ENCODE peak calls at places on chromosomes 7 and 10, in eight cellular contexts. N is left ventricle myocardium inferior; Q is CD8-positive, alpha-beta T cell; H is suprapubic skin; G is ovary; R is mammary epithelial cell; D is gastrocnemius medialis; T is AG04450. K is an unnamed sample.

GRCh38 chr7:35723011-35723410 is 28.1 kb upstream of the HERPUD2 start:
- DNase-seq in N (no peak), G (no peak), T (no peak), D (no peak), Q (peak; percentile 22), R (peak; percentile 63), H (no peak), K (no peak)

GRCh38 chr10:133292919-133293809 is 15.5 kb downstream of the TUBGCP2 start:
- DNase-seq in R (peak; percentile 79), G (no peak), T (no peak), D (no peak), H (no peak), Q (no peak), N (no peak), K (no peak)

GRCh38 chr7:46909601-46910051 is 672.3 kb downstream of the TNS3 start:
- DNase-seq in R (peak; percentile 81), T (no peak), G (no peak), Q (no peak), N (no peak), D (no peak), H (no peak), K (no peak)

GRCh38 chr10:132335189-132336063 is 3.4 kb downstream of the LRRC27 start:
- DNase-seq in R (no peak), D (peak; percentile 45), N (no peak), G (no peak), Q (no peak), H (no peak), T (no peak), K (no peak)

GRCh38 chr10:128952856-128953255 is 514.2 kb upstream of the MGMT start:
- DNase-seq in T (no peak), D (no peak), R (no peak), N (no peak), G (no peak), H (no peak), Q (no peak), K (no peak)

GRCh38 chr7:78702770-78703169 is 750.7 kb downstream of the MAGI2 start:
- DNase-seq in N (no peak), T (peak; percentile 88), D (no peak), H (no peak), R (peak; percentile 83), Q (no peak), G (no peak), K (no peak)

GRCh38 chr10:7756360-7756992 is 31.3 kb downstream of the KIN start:
- DNase-seq in G (no peak), Q (peak; percentile 31), D (no peak), T (no peak), N (no peak), R (peak; percentile 14), H (no peak), K (no peak)

GRCh38 chr7:24854866-24855265 is 97.6 kb upstream of the GSDME start:
- DNase-seq in Q (no peak), T (no peak), N (no peak), R (no peak), D (no peak), G (no peak), H (no peak), K (no peak)

GRCh38 chr10:104045151-104046089 is 40.3 kb downstream of the COL17A1 start:
- DNase-seq in D (no peak), T (peak; percentile 52), R (no peak), N (no peak), G (peak; percentile 39), Q (no peak), H (no peak), K (peak; percentile 79)

GRCh38 chr7:130831817-130832481 is 97.9 kb upstream of the KLF14 start:
- DNase-seq in D (no peak), N (no peak), R (no peak), G (no peak), H (no peak), T (no peak), Q (no peak), K (no peak)

GRCh38 chr10:47037654-47038425 is 126.6 kb downstream of the PTPN20 start:
- DNase-seq in H (peak; percentile 53), T (no peak), D (no peak), G (no peak), N (no peak), Q (no peak), R (no peak), K (no peak)

GRCh38 chr7:33108931-33109757 is at the start of gene RP9:
- DNase-seq in Q (peak; percentile 71), T (no peak), D (peak; percentile 40), H (peak; percentile 70), N (peak; percentile 69), G (peak; percentile 79), R (peak; percentile 60), K (no peak)

GRCh38 chr7:77351539-77352004 is 64.6 kb downstream of the GSAP start:
- DNase-seq in Q (peak; percentile 70), T (no peak), N (peak; percentile 28), D (no peak), H (no peak), R (no peak), G (no peak), K (no peak)

GRCh38 chr7:80218723-80219122 is 84.1 kb downstream of the GNAI1 start:
- DNase-seq in R (peak; percentile 94), G (no peak), Q (no peak), H (no peak), T (peak; percentile 45), D (no peak), N (no peak), K (no peak)

GRCh38 chr7:138564365-138564764 is 104.3 kb downstream of the TRIM24 start:
- DNase-seq in T (no peak), H (no peak), N (no peak), G (no peak), D (peak; percentile 53), R (peak; percentile 25), Q (no peak), K (no peak)

GRCh38 chr7:131031100-131031868 is 296.4 kb upstream of the MKLN1 start:
- DNase-seq in H (no peak), D (no peak), Q (no peak), G (no peak), R (no peak), N (no peak), T (no peak), K (no peak)

GRCh38 chr7:144761493-144761892 is 74.4 kb downstream of the TPK1 start:
- DNase-seq in R (no peak), Q (no peak), T (no peak), H (no peak), D (no peak), N (peak; percentile 52), G (no peak), K (no peak)

GRCh38 chr7:94228678-94229077 is 166.0 kb upstream of the COL1A2 start:
- DNase-seq in R (no peak), G (no peak), D (no peak), Q (no peak), N (no peak), T (no peak), H (no peak), K (no peak)

GRCh38 chr10:104350146-104350635 is 3.4 kb upstream of the CFAP58 start:
- DNase-seq in Q (peak; percentile 40), G (peak; percentile 12), R (peak; percentile 79), N (no peak), H (no peak), T (no peak), D (no peak), K (no peak)

GRCh38 chr10:79129361-79129997 is 60.7 kb downstream of the ZMIZ1 start:
- DNase-seq in G (peak; percentile 71), H (no peak), T (no peak), R (no peak), Q (no peak), N (no peak), D (no peak), K (no peak)
- TF ChIP-seq CTCF in G (no peak), H (no peak), T (peak; percentile 25), R (no peak), Q (no peak), N (no peak), D (no peak), K (no peak)

DNA sequence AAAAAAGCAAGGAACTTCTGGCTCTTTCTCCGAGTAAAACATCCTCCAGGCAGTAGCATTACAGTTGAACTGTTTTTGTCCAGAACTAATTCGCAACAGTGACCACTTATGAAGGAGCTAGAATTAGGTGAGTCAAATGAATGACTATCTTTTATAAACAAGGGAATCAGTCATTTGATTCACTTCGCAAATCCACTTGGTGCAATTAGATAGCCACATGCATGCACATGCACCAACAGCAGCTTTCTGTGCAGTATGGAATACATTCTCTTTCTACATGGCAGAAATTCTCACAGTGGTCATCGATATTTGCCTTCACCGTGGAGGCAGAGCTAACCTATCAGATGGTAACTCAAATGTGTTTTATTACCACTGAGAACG is 118.8 kb downstream of the CDK6 start:
- DNase-seq in G (no peak), Q (no peak), N (no peak), H (no peak), T (no peak), R (peak; percentile 79), D (no peak), K (no peak)
- H3K4me3 ChIP-seq in G (peak overlapping the region; percentile 43), Q (peak overlapping the region; percentile 41), N (peak overlapping the region; percentile 60), H (peak overlapping the region; percentile 48), T (peak overlapping the region; percentile 45), R (peak overlapping the region; percentile 48), D (peak overlapping the region; percentile 59), K (peak overlapping the region; percentile 51)

GRCh38 chr10:118610577-118610976 is 15.1 kb upstream of the PRLHR start:
- DNase-seq in D (no peak), H (no peak), T (no peak), G (no peak), R (no peak), Q (no peak), N (no peak), K (no peak)

GRCh38 chr10:118621304-118621942 is 26.0 kb upstream of the PRLHR start:
- DNase-seq in R (no peak), G (no peak), H (no peak), T (no peak), Q (peak; percentile 26), N (no peak), D (no peak), K (no peak)

GRCh38 chr10:118615888-118616287 is 20.4 kb upstream of the PRLHR start:
- DNase-seq in D (no peak), T (no peak), N (no peak), R (peak; percentile 12), H (no peak), G (no peak), Q (no peak), K (no peak)
- TF ChIP-seq CTCF in D (no peak), T (no peak), N (no peak), R (peak; percentile 47), H (peak; percentile 20), G (no peak), Q (no peak), K (no peak)

GRCh38 chr10:80136134-80136571 is 3.6 kb downstream of the PLAC9 start:
- DNase-seq in Q (no peak), T (peak; percentile 65), H (peak; percentile 95), N (peak; percentile 97), R (no peak), G (peak; percentile 69), D (peak; percentile 87), K (peak; percentile 92)

GRCh38 chr10:80131499-80131901 is 1.0 kb upstream of the PLAC9 start:
- DNase-seq in N (no peak), R (no peak), H (no peak), D (no peak), T (no peak), G (no peak), Q (no peak), K (no peak)

GRCh38 chr10:80137031-80137712 is 4.6 kb downstream of the PLAC9 start:
- DNase-seq in Q (no peak), N (peak; percentile 76), G (no peak), H (peak; percentile 77), D (peak; percentile 72), R (no peak), T (peak; percentile 41), K (peak; percentile 90)

GRCh38 chr10:80133221-80133620 is 691 bp downstream of the PLAC9 start:
- DNase-seq in R (no peak), T (no peak), H (peak; percentile 85), Q (no peak), G (no peak), D (peak; percentile 65), N (peak; percentile 66), K (no peak)

GRCh38 chr10:80132299-80133139 is at the start of gene PLAC9:
- DNase-seq in D (no peak), Q (no peak), N (peak; percentile 69), T (no peak), G (peak; percentile 53), R (no peak), H (peak; percentile 82), K (no peak)
- H3K4me3 ChIP-seq in D (peak within 1 kb of the TSS; percentile 52), Q (no peak within 1 kb of the TSS), N (peak within 1 kb of the TSS; percentile 67), T (peak within 1 kb of the TSS; percentile 64), G (peak within 1 kb of the TSS; percentile 30), R (peak within 1 kb of the TSS; percentile 23), H (peak within 1 kb of the TSS; percentile 52), K (peak within 1 kb of the TSS; percentile 67)